ENCODE peak calls at places on chromosomes 3 and 15, in seven cellular contexts. R is epithelial cell of prostate, W is RKO, G is body of pancreas, V is GM12892, P is T-helper 22 cell, I is lung. N is an unnamed sample.

GRCh38 chr15:45179221-45179985 is 8.4 kb downstream of the SHF start:
- DNase-seq in I (peak), P (peak), V (no peak), W (no peak), G (peak), R (no peak), N (no peak)

GRCh38 chr3:12878026-12878636 is 36.8 kb upstream of the RPL32 start:
- DNase-seq in V (no peak), I (no peak), G (no peak), R (no peak), W (no peak), P (no peak), N (no peak)

GRCh38 chr3:102195198-102195948 is 239.4 kb upstream of the ZPLD1 start:
- DNase-seq in R (peak), G (peak), I (peak), W (no peak), V (no peak), P (no peak), N (no peak)

GRCh38 chr3:155778441-155778840 is 27.6 kb downstream of the C3orf33 start:
- DNase-seq in V (no peak), W (no peak), I (no peak), G (no peak), P (no peak), R (no peak), N (no peak)

GRCh38 chr15:57037548-57037947 is 119.1 kb downstream of the TCF12 start:
- DNase-seq in I (no peak), R (no peak), V (no peak), W (no peak), P (no peak), G (no peak), N (no peak)

GRCh38 chr15:59830143-59830542 is 141.0 kb upstream of the BNIP2 start:
- DNase-seq in P (no peak), W (no peak), R (no peak), I (peak), V (no peak), G (no peak), N (no peak)

GRCh38 chr15:83268147-83268546 is 16.3 kb downstream of the BNC1 start:
- DNase-seq in W (no peak), V (no peak), P (no peak), R (no peak), I (no peak), G (no peak), N (no peak)

GRCh38 chr3:191234216-191234615 is 35.2 kb downstream of the OSTN start:
- DNase-seq in R (no peak), P (no peak), I (no peak), W (no peak), G (no peak), V (no peak), N (no peak)

GRCh38 chr3:151282921-151283320 is 4.6 kb upstream of the P2RY14 start:
- DNase-seq in P (no peak), W (peak), R (no peak), G (no peak), V (peak), I (no peak), N (peak)

GRCh38 chr3:177977381-177978158 is 558.7 kb upstream of the KCNMB2 start:
- DNase-seq in W (peak), I (no peak), G (no peak), P (no peak), R (peak), V (no peak), N (no peak)

GRCh38 chr3:52231502-52232278 is 6.2 kb upstream of the TLR9 start:
- DNase-seq in P (peak), V (peak), R (no peak), G (peak), W (peak), I (peak), N (no peak)

GRCh38 chr3:87062685-87063084 is 71.7 kb upstream of the VGLL3 start:
- DNase-seq in G (no peak), P (no peak), I (no peak), V (no peak), R (no peak), W (no peak), N (no peak)

GRCh38 chr3:119380697-119381096 is 82.7 kb downstream of the TMEM39A start:
- DNase-seq in I (no peak), P (no peak), G (peak), V (no peak), W (no peak), R (no peak), N (no peak)

GRCh38 chr3:172617013-172617706 is 93.7 kb downstream of the NCEH1 start:
- DNase-seq in W (no peak), I (no peak), G (no peak), P (no peak), V (no peak), R (no peak), N (no peak)

GRCh38 chr3:143016321-143016972 is 15.1 kb downstream of the U2SURP start:
- DNase-seq in I (no peak), R (no peak), G (no peak), W (peak), V (no peak), P (no peak), N (no peak)

GRCh38 chr3:14278799-14279705 is 100.4 kb downstream of the LSM3 start:
- DNase-seq in V (no peak), G (no peak), R (no peak), I (no peak), W (no peak), P (no peak), N (no peak)

GRCh38 chr15:89794627-89795241 is 18.6 kb downstream of the MESP2 start:
- DNase-seq in R (no peak), G (no peak), W (no peak), P (no peak), I (no peak), V (no peak), N (no peak)

GRCh38 chr15:31215490-31216209 is 111.0 kb upstream of the KLF13 start:
- DNase-seq in I (peak), W (peak), P (peak), R (no peak), G (peak), V (peak), N (peak)

GRCh38 chr3:134352031-134352671 is 22.1 kb downstream of the AMOTL2 start:
- DNase-seq in I (peak), R (no peak), W (no peak), P (no peak), G (peak), V (no peak), N (no peak)

GRCh38 chr3:131026321-131027151 is at the start of the genes ASTE1 and NEK11:
- DNase-seq in G (peak), W (peak), I (peak), P (peak), R (peak), V (peak), N (peak)

GRCh38 chr3:72482589-72483249 is 365.5 kb downstream of the SHQ1 start:
- DNase-seq in R (no peak), G (peak), V (peak), P (peak), I (peak), W (peak), N (peak)

GRCh38 chr3:138914870-138915502 is 32.0 kb downstream of the FOXL2 start:
- DNase-seq in V (no peak), P (no peak), W (peak), G (no peak), R (no peak), I (peak), N (no peak)

GRCh38 chr3:21642433-21642832 is 108.6 kb downstream of the ZNF385D start:
- DNase-seq in V (no peak), P (no peak), R (no peak), G (no peak), I (no peak), W (no peak), N (no peak)

GRCh38 chr3:16151109-16151508 is 23.4 kb upstream of the GALNT15 start:
- DNase-seq in G (peak), R (peak), P (no peak), W (no peak), I (peak), V (no peak), N (no peak)

GRCh38 chr3:132596816-132597433 is at the start of gene ACKR4:
- DNase-seq in W (no peak), P (no peak), R (no peak), I (no peak), G (no peak), V (no peak), N (no peak)

GRCh38 chr3:53566450-53567145 is 72.2 kb downstream of the CACNA1D start:
- DNase-seq in P (no peak), W (no peak), V (no peak), I (no peak), R (no peak), G (no peak), N (no peak)

GRCh38 chr3:12158387-12159226 is at the start of gene TIMP4:
- DNase-seq in I (no peak), P (no peak), V (no peak), W (no peak), G (peak), R (no peak), N (no peak)

GRCh38 chr15:59355730-59356129 is 16.9 kb downstream of the MYO1E start:
- DNase-seq in W (no peak), G (no peak), V (no peak), P (no peak), R (no peak), I (no peak), N (no peak)

GRCh38 chr3:141385386-141386079 is 17.2 kb downstream of the ZBTB38 start:
- DNase-seq in P (no peak), W (no peak), G (no peak), R (no peak), I (no peak), V (no peak), N (no peak)

GRCh38 chr15:58228708-58229107 is 90.5 kb downstream of the AQP9 start:
- DNase-seq in I (no peak), G (no peak), W (no peak), R (no peak), V (no peak), P (no peak), N (no peak)

GRCh38 chr15:98843844-98844243 is 163.7 kb downstream of the PGPEP1L start:
- DNase-seq in I (no peak), V (no peak), G (no peak), P (no peak), R (no peak), W (no peak), N (no peak)

GRCh38 chr15:97177135-97177704 is 783.3 kb upstream of the ARRDC4 start:
- DNase-seq in P (no peak), W (no peak), V (no peak), I (no peak), G (no peak), R (no peak), N (no peak)

GRCh38 chr3:124982855-124983254 is 48.3 kb upstream of the MUC13 start:
- DNase-seq in G (no peak), R (no peak), I (no peak), W (no peak), V (no peak), P (no peak), N (no peak)

GRCh38 chr3:146511402-146512134 is 32.8 kb downstream of the PLSCR1 start:
- DNase-seq in R (no peak), W (no peak), V (no peak), G (no peak), P (no peak), I (no peak), N (no peak)

GRCh38 chr3:31371464-31371863 is 161.3 kb upstream of the STT3B start:
- DNase-seq in G (no peak), V (no peak), P (no peak), I (no peak), W (no peak), R (no peak), N (no peak)

GRCh38 chr15:43434436-43434835 is 58.5 kb downstream of the TP53BP1 start:
- DNase-seq in V (no peak), I (no peak), R (no peak), W (no peak), P (no peak), G (no peak), N (no peak)

GRCh38 chr3:187103251-187103650 is 36.0 kb downstream of the RPL39L start:
- DNase-seq in P (no peak), V (no peak), I (no peak), W (no peak), G (no peak), R (no peak), N (no peak)

GRCh38 chr3:56987238-56987932 is 73.1 kb upstream of the SPATA12 start:
- DNase-seq in I (no peak), V (no peak), W (no peak), G (no peak), R (no peak), P (no peak), N (no peak)

GRCh38 chr3:31980530-31981205 is 394 bp downstream of the OSBPL10 start:
- DNase-seq in W (peak), I (peak), R (peak), P (no peak), V (peak), G (peak), N (no peak)

GRCh38 chr3:177729939-177730700 is 532.8 kb upstream of the TBL1XR1 start:
- DNase-seq in I (no peak), G (peak), P (no peak), W (no peak), V (no peak), R (no peak), N (no peak)

N was measured in GM18507.